ENCODE peak calls at places on chromosomes 2 and 18, in four cellular contexts. P is mesenteric fat pad, Q is RKO, T is NCI-H1048. K is an unnamed sample.
A peak's percentile ranks its signal among the peaks of the same experiment; 100 is the strongest.

GRCh38 chr2:192645811-192646598 is 451.3 kb upstream of the TMEFF2 start:
- DNase-seq in P (no peak), T (no peak), Q (no peak), K (no peak)

GRCh38 chr2:12488365-12488972 is 228.3 kb upstream of the TRIB2 start:
- DNase-seq in T (no peak), Q (no peak), P (no peak), K (no peak)

GRCh38 chr18:79576686-79577351 is 102.8 kb upstream of the CTDP1 start:
- DNase-seq in T (no peak), P (peak; percentile 88), Q (no peak), K (peak; percentile 55)

GRCh38 chr18:27861539-27861938 is 315.4 kb downstream of the CDH2 start:
- DNase-seq in T (no peak), P (no peak), Q (no peak), K (no peak)

GRCh38 chr2:226079677-226080076 is 680.2 kb downstream of the NYAP2 start:
- DNase-seq in T (no peak), P (no peak), Q (no peak), K (no peak)

GRCh38 chr2:55419236-55419513 is 481 bp downstream of the CCDC88A start:
- DNase-seq in Q (peak; percentile 69), T (no peak), P (no peak), K (peak; percentile 56)

GRCh38 chr2:204691911-204692510 is 146.7 kb downstream of the PARD3B start:
- DNase-seq in T (no peak), Q (peak; percentile 86), P (no peak), K (no peak)

GRCh38 chr2:8298783-8299182 is 383.1 kb upstream of the ID2 start:
- DNase-seq in T (no peak), Q (no peak), P (no peak), K (no peak)

GRCh38 chr2:240359695-240360094 is 75.8 kb upstream of the GPC1 start:
- DNase-seq in P (no peak), T (no peak), Q (no peak), K (no peak)

GRCh38 chr18:11654736-11655604 is 34.1 kb upstream of the GNAL start:
- DNase-seq in P (peak; percentile 87), T (peak; percentile 10), Q (no peak), K (peak; percentile 12)

GRCh38 chr2:240400319-240401161 is 34.9 kb upstream of the GPC1 start:
- DNase-seq in T (no peak), Q (no peak), P (peak; percentile 83), K (no peak)

GRCh38 chr2:177169810-177170514 is 42.6 kb upstream of the HNRNPA3 start:
- DNase-seq in P (no peak), Q (no peak), T (peak; percentile 66), K (no peak)

GRCh38 chr2:171083426-171083825 is 77.3 kb downstream of the TLK1 start:
- DNase-seq in Q (no peak), P (no peak), T (no peak), K (no peak)

GRCh38 chr2:15760232-15760890 is 168.7 kb downstream of the DDX1 start:
- DNase-seq in Q (no peak), P (no peak), T (no peak), K (no peak)

GRCh38 chr2:29786361-29786760 is 135.0 kb downstream of the ALK start:
- DNase-seq in T (no peak), P (no peak), Q (no peak), K (no peak)

GRCh38 chr2:54503192-54503591 is 47.1 kb downstream of the SPTBN1 start:
- DNase-seq in T (no peak), Q (no peak), P (no peak), K (no peak)

GRCh38 chr2:157404363-157404762 is 39.5 kb downstream of the CYTIP start:
- DNase-seq in P (no peak), T (no peak), Q (peak; percentile 14), K (no peak)

GRCh38 chr2:25337891-25338290 is 3.8 kb downstream of the DNMT3A start:
- DNase-seq in Q (no peak), T (no peak), P (no peak), K (no peak)

GRCh38 chr2:34288016-34288415 is 688.9 kb upstream of the FAM98A start:
- DNase-seq in T (no peak), P (no peak), Q (no peak), K (no peak)

GRCh38 chr18:36440614-36441013 is 143.1 kb downstream of the FHOD3 start:
- DNase-seq in Q (no peak), P (no peak), T (no peak), K (no peak)

GRCh38 chr2:118989481-118989880 is 47.5 kb downstream of the MARCO start:
- DNase-seq in P (peak; percentile 41), Q (no peak), T (no peak), K (no peak)

GRCh38 chr2:175439416-175439815 is 257.9 kb upstream of the ATP5MC3 start:
- DNase-seq in Q (no peak), P (no peak), T (no peak), K (no peak)

GRCh38 chr18:2515408-2515807 is 55.9 kb downstream of the METTL4 start:
- DNase-seq in Q (peak; percentile 90), P (no peak), T (no peak), K (no peak)

GRCh38 chr2:57876313-57876712 is 170.3 kb upstream of the VRK2 start:
- DNase-seq in P (no peak), Q (no peak), T (no peak), K (no peak)

K was measured in occipital lobe.